ENCODE peak calls at places on chromosomes 4 and X, in five cellular contexts. M is NCI-H1092 treated with DMSO at 0.1 percent for 48 hours; R is fibroblast of the conjunctiva; C is lung microvascular endothelial cell; Q is naive thymus-derived CD4-positive, alpha-beta T cell. X is an unnamed sample.

GRCh38 chr4:71020611-71021010 is 27.2 kb downstream of the DCK start:
- DNase-seq in M (no peak), R (no peak), C (peak), Q (no peak), X (no peak)

GRCh38 chr4:130747842-130748241 is 1651.9 kb downstream of the C4orf33 start:
- DNase-seq in M (peak), R (peak), C (no peak), Q (no peak), X (no peak)

GRCh38 chr4:16952896-16953605 is 54.6 kb upstream of the LDB2 start:
- DNase-seq in M (no peak), R (no peak), C (no peak), Q (no peak), X (no peak)

GRCh38 chr4:5568931-5569330 is 139.4 kb downstream of the EVC2 start:
- DNase-seq in M (no peak), R (no peak), C (no peak), Q (no peak), X (no peak)

GRCh38 chr4:15436515-15436914 is 8.7 kb downstream of the C1QTNF7 start:
- DNase-seq in M (peak), R (peak), C (peak), Q (no peak), X (no peak)

GRCh38 chr4:157713342-157713741 is 459.5 kb downstream of the GASK1B start:
- DNase-seq in M (no peak), R (no peak), C (no peak), Q (no peak), X (no peak)

GRCh38 chrX:17007134-17007768 is 60.8 kb downstream of the REPS2 start:
- DNase-seq in M (peak), R (peak), C (peak), Q (no peak), X (no peak)

GRCh38 chr4:148054275-148054674 is 322.4 kb downstream of the ARHGAP10 start:
- DNase-seq in M (peak), R (no peak), C (no peak), Q (peak), X (no peak)

GRCh38 chr4:124415206-124415605 is 297.3 kb downstream of the ANKRD50 start:
- DNase-seq in M (no peak), R (peak), C (no peak), Q (no peak), X (no peak)

GRCh38 chr4:156575430-156576073 is 396.0 kb downstream of the PDGFC start:
- DNase-seq in M (no peak), R (peak), C (no peak), Q (no peak), X (no peak)

GRCh38 chr4:176321589-176321988 is 1.8 kb downstream of the SPCS3 start:
- DNase-seq in M (no peak), R (no peak), C (peak), Q (no peak), X (no peak)

GRCh38 chrX:77448170-77448569 is 981 bp downstream of the FGF16 start:
- DNase-seq in M (no peak), R (no peak), C (no peak), Q (no peak), X (no peak)

GRCh38 chr4:47017081-47017480 is 14.3 kb upstream of the GABRB1 start:
- DNase-seq in M (no peak), R (no peak), C (no peak), Q (no peak), X (no peak)

GRCh38 chrX:107686792-107687191 is 58.5 kb downstream of the PRPS1 start:
- DNase-seq in M (no peak), R (no peak), C (no peak), Q (no peak), X (no peak)

GRCh38 chr4:2105559-2105958 is 46.4 kb downstream of the NAT8L start:
- DNase-seq in M (no peak), R (no peak), C (no peak), Q (no peak), X (no peak)

GRCh38 chrX:133754657-133755056 is 230.7 kb downstream of the GPC3 start:
- DNase-seq in M (no peak), R (no peak), C (no peak), Q (no peak), X (no peak)

GRCh38 chr4:9938933-9939332 is 82.4 kb downstream of the SLC2A9 start:
- DNase-seq in M (no peak), R (no peak), C (no peak), Q (no peak), X (no peak)

GRCh38 chrX:150569155-150569477 is 695 bp downstream of the MTM1 start:
- DNase-seq in M (peak), R (no peak), C (peak), Q (no peak), X (no peak)

GRCh38 chr4:125097729-125098128 is 217.0 kb upstream of the FAT4 start:
- DNase-seq in M (no peak), R (no peak), C (peak), Q (no peak), X (no peak)

GRCh38 chr4:38062088-38062893 is 102.1 kb downstream of the PTTG2 start:
- DNase-seq in M (peak), R (peak), C (peak), Q (peak), X (no peak)

GRCh38 chr4:74473155-74473811 is 28.3 kb downstream of the AREG start:
- DNase-seq in M (no peak), R (peak), C (peak), Q (no peak), X (no peak)

GRCh38 chrX:120378570-120378969 is 16.7 kb downstream of the ATP1B4 start:
- DNase-seq in M (no peak), R (no peak), C (no peak), Q (no peak), X (no peak)

GRCh38 chr4:5276475-5277045 is 225.3 kb downstream of the STK32B start:
- DNase-seq in M (peak), R (no peak), C (no peak), Q (no peak), X (no peak)

GRCh38 chr4:122758033-122758432 is 25.5 kb downstream of the BBS12 start:
- DNase-seq in M (peak), R (no peak), C (peak), Q (peak), X (no peak)

GRCh38 chr4:124066579-124066978 is 646.0 kb downstream of the ANKRD50 start:
- DNase-seq in M (no peak), R (no peak), C (no peak), Q (no peak), X (no peak)

GRCh38 chr4:141158219-141158618 is 24.9 kb upstream of the RNF150 start:
- DNase-seq in M (peak), R (peak), C (peak), Q (no peak), X (no peak)

GRCh38 chrX:1306909-1307625 is 29.5 kb upstream of the IL3RA start:
- DNase-seq in M (no peak), R (no peak), C (no peak), Q (no peak), X (no peak)

GRCh38 chrX:154457491-154458115 is 478 bp upstream of the PLXNA3 start:
- DNase-seq in M (peak), R (no peak), C (no peak), Q (peak), X (no peak)

GRCh38 chr4:152265149-152265621 is 270.7 kb downstream of the FBXW7 start:
- DNase-seq in M (no peak), R (no peak), C (peak), Q (no peak), X (no peak)

GRCh38 chrX:38636949-38637819 is 75.8 kb downstream of the TSPAN7 start:
- DNase-seq in M (no peak), R (no peak), C (peak), Q (no peak), X (no peak)

X was measured in esophagus squamous epithelium.